ENCODE peak calls at places on chromosomes 12 and 14, in six cellular contexts. One of them, this sample, is unnamed.

GRCh38 chr12:117234441-117234840 is 44.2 kb upstream of the FBXO21 start:
- DNase-seq in Kasumi-1: no peak
- DNase-seq in IMR-90: no peak
- DNase-seq in stimulated activated effector memory CD8-positive, alpha-beta T cell treated with anti-CD3 and anti-CD28 coated beads, Interleukin-12 subunit alpha, Interleukin-12 subunit beta, amount 100 ng/mL, for 72 hours: no peak
- DNase-seq in ELR: no peak
- DNase-seq in iPS DF 6.9: no peak
- DNase-seq in this sample: peak; percentile 49

GRCh38 chr12:104138747-104139186 is 757 bp upstream of the NFYB start:
- DNase-seq in stimulated activated effector memory CD8-positive, alpha-beta T cell treated with anti-CD3 and anti-CD28 coated beads, Interleukin-12 subunit alpha, Interleukin-12 subunit beta, amount 100 ng/mL, for 72 hours: no peak
- DNase-seq in ELR: no peak
- DNase-seq in Kasumi-1: no peak
- DNase-seq in IMR-90: no peak
- DNase-seq in iPS DF 6.9: no peak
- DNase-seq in this sample: peak; percentile 51

GRCh38 chr12:92912672-92913071 is 16.4 kb downstream of the EEA1 start:
- DNase-seq in Kasumi-1: no peak
- DNase-seq in iPS DF 6.9: no peak
- DNase-seq in stimulated activated effector memory CD8-positive, alpha-beta T cell treated with anti-CD3 and anti-CD28 coated beads, Interleukin-12 subunit alpha, Interleukin-12 subunit beta, amount 100 ng/mL, for 72 hours: no peak
- DNase-seq in ELR: no peak
- DNase-seq in IMR-90: no peak
- DNase-seq in this sample: no peak

GRCh38 chr14:92679246-92679645 is 69.2 kb downstream of the LGMN start:
- DNase-seq in ELR: no peak
- DNase-seq in iPS DF 6.9: no peak
- DNase-seq in stimulated activated effector memory CD8-positive, alpha-beta T cell treated with anti-CD3 and anti-CD28 coated beads, Interleukin-12 subunit alpha, Interleukin-12 subunit beta, amount 100 ng/mL, for 72 hours: no peak
- DNase-seq in Kasumi-1: no peak
- DNase-seq in IMR-90: no peak
- DNase-seq in this sample: peak; percentile 51

GRCh38 chr12:44379827-44380226 is 496.3 kb downstream of the NELL2 start:
- DNase-seq in IMR-90: no peak
- DNase-seq in ELR: no peak
- DNase-seq in stimulated activated effector memory CD8-positive, alpha-beta T cell treated with anti-CD3 and anti-CD28 coated beads, Interleukin-12 subunit alpha, Interleukin-12 subunit beta, amount 100 ng/mL, for 72 hours: no peak
- DNase-seq in iPS DF 6.9: peak; percentile 11
- DNase-seq in Kasumi-1: no peak
- DNase-seq in this sample: no peak

GRCh38 chr12:8508224-8508623 is 5.1 kb upstream of the CLEC4D start:
- DNase-seq in ELR: no peak
- DNase-seq in stimulated activated effector memory CD8-positive, alpha-beta T cell treated with anti-CD3 and anti-CD28 coated beads, Interleukin-12 subunit alpha, Interleukin-12 subunit beta, amount 100 ng/mL, for 72 hours: no peak
- DNase-seq in IMR-90: no peak
- DNase-seq in iPS DF 6.9: no peak
- DNase-seq in Kasumi-1: no peak
- DNase-seq in this sample: no peak

GRCh38 chr12:92745874-92746553 is 43.2 kb downstream of the PLEKHG7 start:
- DNase-seq in stimulated activated effector memory CD8-positive, alpha-beta T cell treated with anti-CD3 and anti-CD28 coated beads, Interleukin-12 subunit alpha, Interleukin-12 subunit beta, amount 100 ng/mL, for 72 hours: no peak
- DNase-seq in ELR: peak; percentile 97
- DNase-seq in Kasumi-1: no peak
- DNase-seq in IMR-90: peak; percentile 97
- DNase-seq in iPS DF 6.9: no peak
- DNase-seq in this sample: peak; percentile 93

GRCh38 chr12:14314801-14315200 is 50.7 kb upstream of the ATF7IP start:
- DNase-seq in iPS DF 6.9: no peak
- DNase-seq in ELR: no peak
- DNase-seq in stimulated activated effector memory CD8-positive, alpha-beta T cell treated with anti-CD3 and anti-CD28 coated beads, Interleukin-12 subunit alpha, Interleukin-12 subunit beta, amount 100 ng/mL, for 72 hours: no peak
- DNase-seq in IMR-90: no peak
- DNase-seq in Kasumi-1: peak; percentile 28
- DNase-seq in this sample: no peak

GRCh38 chr14:97299661-97300060 is 502.5 kb downstream of the VRK1 start:
- DNase-seq in stimulated activated effector memory CD8-positive, alpha-beta T cell treated with anti-CD3 and anti-CD28 coated beads, Interleukin-12 subunit alpha, Interleukin-12 subunit beta, amount 100 ng/mL, for 72 hours: no peak
- DNase-seq in ELR: no peak
- DNase-seq in iPS DF 6.9: no peak
- DNase-seq in Kasumi-1: no peak
- DNase-seq in IMR-90: no peak
- DNase-seq in this sample: no peak

GRCh38 chr12:100141998-100142850 is 450 bp downstream of the BLTP3B start:
- DNase-seq in iPS DF 6.9: no peak
- DNase-seq in stimulated activated effector memory CD8-positive, alpha-beta T cell treated with anti-CD3 and anti-CD28 coated beads, Interleukin-12 subunit alpha, Interleukin-12 subunit beta, amount 100 ng/mL, for 72 hours: peak; percentile 75
- DNase-seq in Kasumi-1: peak; percentile 64
- DNase-seq in ELR: peak; percentile 63
- DNase-seq in IMR-90: no peak
- DNase-seq in this sample: peak; percentile 74

This sample was measured in osteoblast.